ENCODE peak calls at places on chromosomes 2 and 18, in ten cellular contexts. M is progenitor cell of endocrine pancreas; L is G401; Q is activated T-cell treated with anti-CD3 and anti-CD28 coated beads for 1 hour; B is NCI-H1105 treated with DMSO at 0.1 percent for 48 hours; O is HuH-7.5; W is PC-9; Y is NCI-H2171 treated with DMSO at 0.1 percent for 48 hours; F is activated gamma-delta T cell treated with anti-CD3 and anti-CD28 coated beads, Interleukin-2, amount 50 U/mL, for 16 hours; K is left ventricle myocardium superior. J is an unnamed sample.

GRCh38 chr2:8090748-8091700 is 590.8 kb upstream of the ID2 start:
- DNase-seq in M (no peak), L (no peak), Q (no peak), B (no peak), O (peak; percentile 39), W (no peak), Y (peak; percentile 86), F (no peak), K (peak; percentile 48), J (no peak)

GRCh38 chr2:68749345-68749744 is 14.7 kb downstream of the ARHGAP25 start:
- DNase-seq in M (no peak), L (no peak), Q (no peak), B (no peak), O (no peak), W (no peak), Y (no peak), F (no peak), K (no peak), J (peak; percentile 60)

GRCh38 chr18:50424877-50425690 is 50.2 kb downstream of the SKA1 start:
- DNase-seq in M (no peak), L (no peak), Q (no peak), B (no peak), O (peak; percentile 17), W (no peak), Y (peak; percentile 65), F (no peak), K (peak; percentile 66), J (no peak)

GRCh38 chr18:62033207-62033606 is 140.4 kb upstream of the RNF152 start:
- DNase-seq in M (no peak), L (no peak), Q (no peak), B (no peak), O (no peak), W (no peak), Y (no peak), F (no peak), K (no peak), J (no peak)

GRCh38 chr2:48767330-48767729 is 11.8 kb upstream of the LHCGR start:
- DNase-seq in M (no peak), L (no peak), Q (no peak), B (no peak), O (no peak), W (peak; percentile 4), Y (no peak), F (no peak), K (no peak), J (no peak)

GRCh38 chr2:99066075-99066557 is 75.4 kb upstream of the C2orf15 start:
- DNase-seq in M (no peak), L (peak; percentile 72), Q (no peak), B (peak; percentile 83), O (peak; percentile 35), W (peak; percentile 25), Y (peak; percentile 68), F (no peak), K (no peak), J (no peak)

GRCh38 chr2:58502931-58503330 is 261.8 kb upstream of the FANCL start:
- DNase-seq in M (no peak), L (no peak), Q (no peak), B (no peak), O (no peak), W (no peak), Y (no peak), F (no peak), K (no peak), J (no peak)

GRCh38 chr2:55805662-55806061 is 112.0 kb upstream of the PNPT1 start:
- DNase-seq in M (no peak), L (peak; percentile 41), Q (no peak), B (no peak), O (no peak), W (no peak), Y (no peak), F (no peak), K (no peak), J (no peak)

GRCh38 chr2:237923507-237924163 is 43.2 kb upstream of the UBE2F start:
- DNase-seq in M (peak; percentile 74), L (peak; percentile 41), Q (peak; percentile 69), B (no peak), O (peak; percentile 90), W (no peak), Y (peak; percentile 64), F (peak; percentile 65), K (peak; percentile 87), J (no peak)

GRCh38 chr2:9211496-9211895 is 4.9 kb downstream of the ASAP2 start:
- DNase-seq in M (no peak), L (no peak), Q (no peak), B (no peak), O (no peak), W (no peak), Y (no peak), F (no peak), K (peak; percentile 66), J (peak; percentile 54)

GRCh38 chr2:64374686-64375085 is 79.3 kb upstream of the LGALSL start:
- DNase-seq in M (no peak), L (no peak), Q (no peak), B (no peak), O (no peak), W (no peak), Y (no peak), F (no peak), K (peak; percentile 54), J (peak; percentile 25)

J was measured in vagina.